ENCODE peak calls at places on chromosome 20, in four cellular contexts. E, V, A and M are unnamed samples.

GRCh38 chr20:44643596-44644383 is 7.7 kb downstream of the ADA start:
- DNase-seq in E (peak), V (peak), A (peak), M (peak)

GRCh38 chr20:58981564-58982364 is 708 bp downstream of the NELFCD start:
- DNase-seq in E (peak), A (no peak), V (peak), M (no peak)

GRCh38 chr20:36333841-36334240 is 27.7 kb downstream of the DLGAP4 start:
- DNase-seq in E (no peak), V (no peak), A (no peak), M (no peak)

GRCh38 chr20:62808211-62808865 is 3.7 kb downstream of the OGFR start:
- DNase-seq in A (peak), E (peak), V (peak), M (peak)

GRCh38 chr20:43541214-43541613 is 17.6 kb upstream of the SGK2 start:
- DNase-seq in A (no peak), V (no peak), E (no peak), M (no peak)

GRCh38 chr20:54366669-54367068 is 108.7 kb upstream of the DOK5 start:
- DNase-seq in V (no peak), A (no peak), E (no peak), M (no peak)

GRCh38 chr20:63567382-63568169 is 6.5 kb downstream of the HELZ2 start:
- DNase-seq in V (peak), E (peak), A (no peak), M (peak)

GRCh38 chr20:7214081-7214740 is 446.7 kb downstream of the BMP2 start:
- DNase-seq in V (no peak), A (no peak), E (no peak), M (no peak)

GRCh38 chr20:36836591-36837329 is 39.2 kb upstream of the TLDC2 start:
- DNase-seq in E (peak), V (peak), A (peak), M (peak)

GRCh38 chr20:12252793-12253192 is 335.1 kb downstream of the BTBD3 start:
- DNase-seq in E (no peak), V (peak), A (no peak), M (no peak)

GRCh38 chr20:62361799-62362589 is 5.1 kb downstream of the LAMA5 start:
- DNase-seq in A (peak), E (no peak), V (no peak), M (no peak)

GRCh38 chr20:6711950-6712634 is 55.4 kb upstream of the BMP2 start:
- DNase-seq in A (no peak), V (no peak), E (peak), M (no peak)

GRCh38 chr20:10131612-10132345 is 86.9 kb upstream of the SNAP25 start:
- DNase-seq in A (peak), V (peak), E (no peak), M (no peak)

GRCh38 chr20:3494218-3494617 is 23.4 kb downstream of the ATRN start:
- DNase-seq in A (no peak), V (no peak), E (no peak), M (no peak)

GRCh38 chr20:17735206-17735804 is 35.5 kb downstream of the BANF2 start:
- DNase-seq in E (no peak), A (no peak), V (peak), M (no peak)

GRCh38 chr20:57398231-57398821 is 7.1 kb downstream of the RBM38 start:
- DNase-seq in E (peak), A (peak), V (peak), M (peak)

GRCh38 chr20:57048027-57048869 is 218.2 kb downstream of the BMP7 start:
- DNase-seq in V (peak), E (peak), A (no peak), M (peak)

GRCh38 chr20:7161690-7162089 is 394.2 kb downstream of the BMP2 start:
- DNase-seq in A (peak), V (peak), E (peak), M (no peak)

GRCh38 chr20:41716436-41716835 is 98.3 kb upstream of the CHD6 start:
- DNase-seq in V (no peak), A (no peak), E (no peak), M (no peak)

GRCh38 chr20:6169251-6169650 is 46.4 kb upstream of the FERMT1 start:
- DNase-seq in V (peak), A (no peak), E (no peak), M (no peak)

GRCh38 chr20:20224806-20225205 is 143.1 kb upstream of the INSM1 start:
- DNase-seq in E (no peak), A (no peak), V (no peak), M (no peak)

GRCh38 chr20:45919951-45920794 is 8.2 kb upstream of the PLTP start:
- DNase-seq in E (no peak), V (peak), A (peak), M (no peak)

GRCh38 chr20:51562334-51563140 is 20.0 kb upstream of the NFATC2 start:
- DNase-seq in E (peak), A (peak), V (peak), M (no peak)
- TF ChIP-seq CTCF in E (no peak), A (peak), V (no peak), M (no peak)

GRCh38 chr20:49484180-49485140 is 2.0 kb upstream of the KCNB1 start:
- DNase-seq in E (peak), V (peak), A (peak), M (no peak)
- TF ChIP-seq CTCF in E (peak), V (peak), A (peak), M (peak)

DNA sequence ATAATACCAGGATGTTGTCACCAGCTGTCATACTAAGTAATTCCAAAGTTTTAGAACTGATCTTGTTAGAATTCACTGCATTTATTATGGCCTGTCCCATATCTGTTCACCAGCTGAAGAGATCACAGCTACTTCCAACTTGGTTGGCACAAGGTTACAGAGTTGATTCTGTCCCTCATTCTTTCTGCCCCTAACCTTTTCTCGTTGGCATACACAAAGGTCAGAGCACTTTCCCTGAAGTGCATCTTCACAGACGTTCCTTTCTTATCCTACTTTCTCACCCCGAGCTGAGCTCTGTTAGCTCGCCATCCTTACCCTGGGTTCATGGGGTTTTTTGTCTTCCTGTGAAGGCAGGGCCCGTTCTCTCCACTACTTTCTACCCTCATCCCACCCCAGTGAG is 66.0 kb upstream of the VSTM2L start:
- DNase-seq in V (no peak), E (no peak), A (no peak), M (no peak)
- TF ChIP-seq CTCF in V (no peak), E (no peak), A (no peak), M (no peak)

GRCh38 chr20:21640556-21640955 is 64.9 kb upstream of the PAX1 start:
- DNase-seq in V (no peak), A (no peak), E (no peak), M (no peak)
- TF ChIP-seq CTCF in V (no peak), A (no peak), E (no peak), M (no peak)

GRCh38 chr20:48571945-48572589 is 255.7 kb downstream of the PREX1 start:
- DNase-seq in V (peak), E (no peak), A (no peak), M (no peak)

GRCh38 chr20:48577557-48577956 is 250.2 kb downstream of the PREX1 start:
- DNase-seq in A (no peak), V (no peak), E (no peak), M (no peak)

GRCh38 chr20:48578397-48579098 is 249.3 kb downstream of the PREX1 start:
- DNase-seq in V (no peak), E (no peak), A (no peak), M (no peak)

GRCh38 chr20:48568520-48568919 is 259.3 kb downstream of the PREX1 start:
- DNase-seq in E (no peak), V (no peak), A (no peak), M (no peak)

DNA sequence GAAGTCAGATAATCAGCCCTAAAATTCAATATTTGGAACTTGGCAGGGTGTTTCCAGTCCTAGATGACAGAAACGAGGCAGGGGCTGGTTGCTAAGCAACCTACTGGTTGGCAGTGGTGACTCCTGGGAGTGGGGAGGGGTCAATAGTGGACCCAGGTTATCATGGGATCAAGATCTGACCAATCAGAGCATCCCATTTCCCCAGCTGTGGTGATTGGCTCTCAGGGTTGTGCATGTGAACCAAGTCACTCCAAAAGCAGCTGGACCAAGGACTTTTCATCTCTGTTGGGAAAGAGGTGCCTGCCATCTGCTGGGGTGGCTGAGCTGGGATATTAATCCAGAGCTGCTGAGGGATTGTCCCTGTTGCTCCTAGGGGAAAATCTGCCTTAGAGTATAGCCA is 253.4 kb downstream of the PREX1 start:
- DNase-seq in A (no peak), V (peak), E (no peak), M (no peak)
- TF ChIP-seq CTCF in A (no peak), V (no peak), E (no peak), M (no peak)

DNA sequence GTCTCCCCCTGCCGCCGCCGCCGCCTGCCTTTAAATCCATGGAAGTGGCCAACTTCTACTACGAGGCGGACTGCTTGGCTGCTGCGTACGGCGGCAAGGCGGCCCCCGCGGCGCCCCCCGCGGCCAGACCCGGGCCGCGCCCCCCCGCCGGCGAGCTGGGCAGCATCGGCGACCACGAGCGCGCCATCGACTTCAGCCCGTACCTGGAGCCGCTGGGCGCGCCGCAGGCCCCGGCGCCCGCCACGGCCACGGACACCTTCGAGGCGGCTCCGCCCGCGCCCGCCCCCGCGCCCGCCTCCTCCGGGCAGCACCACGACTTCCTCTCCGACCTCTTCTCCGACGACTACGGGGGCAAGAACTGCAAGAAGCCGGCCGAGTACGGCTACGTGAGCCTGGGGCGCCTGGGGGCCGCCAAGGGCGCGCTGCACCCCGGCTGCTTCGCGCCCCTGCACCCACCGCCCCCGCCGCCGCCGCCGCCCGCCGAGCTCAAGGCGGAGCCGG is 485 bp downstream of the CEBPB start:
- DNase-seq in A (peak), E (peak), V (peak), M (peak)
- TF ChIP-seq CTCF in A (no peak), E (no peak), V (no peak), M (no peak)

DNA sequence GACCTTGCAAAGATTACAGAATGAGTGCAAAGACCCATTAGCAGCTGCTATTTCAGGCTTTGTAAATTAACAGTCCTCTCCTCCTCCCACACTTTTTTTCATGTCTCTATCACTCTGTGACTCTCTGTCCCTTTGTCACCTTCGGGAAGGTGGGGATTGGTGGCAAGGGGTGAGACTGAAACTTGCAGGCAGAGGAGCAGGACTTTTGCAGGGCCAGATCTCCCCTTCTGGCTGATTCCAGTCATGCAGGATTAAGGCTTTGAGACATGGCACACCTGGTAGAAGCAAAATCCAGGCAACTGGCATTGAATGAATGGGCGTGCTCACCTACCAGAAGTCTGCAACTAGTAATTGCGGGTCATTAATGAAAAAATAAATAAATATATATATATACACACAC is 222.7 kb downstream of the TSHZ2 start:
- DNase-seq in E (no peak), A (no peak), V (no peak), M (no peak)
- TF ChIP-seq CTCF in E (no peak), A (no peak), V (no peak), M (no peak)